ENCODE peak calls at places on chromosome 16, in nine cellular contexts. V is effector CD8-positive, alpha-beta T cell; R is fibroblast of pulmonary artery; F is activated CD8-positive, alpha-beta memory T cell treated with anti-CD3 and anti-CD28 coated beads for 24 hours; W is neural progenitor cell; T is heart right ventricle; I is type B pancreatic cell; C is MCF 10A; S is neuronal stem cell. J is an unnamed sample.

GRCh38 chr16:10752843-10753523 is 9.3 kb downstream of the NUBP1 start:
- DNase-seq in I (no peak), F (no peak), W (no peak), S (no peak), T (peak), R (no peak), C (no peak), V (no peak), J (no peak)

GRCh38 chr16:67128417-67128816 is 18.7 kb downstream of the PHAF1 start:
- DNase-seq in W (no peak), V (no peak), F (no peak), C (no peak), R (no peak), T (no peak), S (no peak), I (no peak), J (no peak)

GRCh38 chr16:12553191-12553590 is 250.5 kb downstream of the CPPED1 start:
- DNase-seq in F (no peak), R (no peak), W (no peak), S (no peak), C (no peak), T (no peak), V (no peak), I (no peak), J (no peak)

GRCh38 chr16:1650131-1650530 is 27.9 kb upstream of the JPT2 start:
- DNase-seq in V (no peak), S (no peak), C (no peak), T (no peak), I (no peak), W (no peak), R (peak), F (no peak), J (no peak)

GRCh38 chr16:68200120-68200783 is 35.7 kb downstream of the ESRP2 start:
- DNase-seq in F (no peak), C (peak), V (no peak), I (no peak), R (peak), S (no peak), W (no peak), T (no peak), J (peak)

GRCh38 chr16:88384222-88385111 is 1.7 kb downstream of the ZNF469 start:
- DNase-seq in F (no peak), S (no peak), W (no peak), V (no peak), C (no peak), T (no peak), I (no peak), R (no peak), J (no peak)

GRCh38 chr16:88784074-88784855 is 755 bp downstream of the PIEZO1 start:
- DNase-seq in T (peak), W (peak), S (no peak), R (peak), F (peak), V (no peak), I (no peak), C (peak), J (peak)

GRCh38 chr16:88315543-88316105 is 67.1 kb upstream of the ZNF469 start:
- DNase-seq in V (no peak), T (peak), R (peak), S (no peak), I (no peak), F (no peak), C (peak), W (no peak), J (peak)

GRCh38 chr16:75996491-75996890 is 270.2 kb upstream of the CPHXL start:
- DNase-seq in F (no peak), R (no peak), V (no peak), W (no peak), I (no peak), T (no peak), S (no peak), C (peak), J (no peak)

GRCh38 chr16:31428277-31428597 is at the start of gene COX6A2:
- DNase-seq in I (no peak), S (no peak), F (no peak), R (no peak), W (no peak), C (no peak), V (no peak), T (peak), J (no peak)

GRCh38 chr16:86306046-86306644 is 204.2 kb upstream of the FOXF1 start:
- DNase-seq in T (no peak), C (no peak), W (no peak), V (no peak), I (no peak), S (no peak), R (no peak), F (no peak), J (no peak)

GRCh38 chr16:12541672-12542071 is 262.0 kb downstream of the CPPED1 start:
- DNase-seq in I (no peak), R (no peak), W (no peak), V (no peak), S (no peak), C (no peak), F (no peak), T (no peak), J (no peak)

GRCh38 chr16:72066747-72067146 is 3.7 kb downstream of the HPR start:
- DNase-seq in C (peak), S (peak), T (peak), W (peak), F (no peak), R (peak), I (no peak), V (no peak), J (peak)

GRCh38 chr16:68762996-68763756 is 26.1 kb downstream of the CDH1 start:
- DNase-seq in R (peak), F (no peak), I (no peak), C (no peak), S (no peak), T (no peak), W (peak), V (no peak), J (no peak)

GRCh38 chr16:47374629-47375028 is 86.2 kb downstream of the ITFG1 start:
- DNase-seq in V (no peak), C (no peak), F (no peak), I (no peak), S (no peak), W (no peak), T (no peak), R (no peak), J (peak)

J was measured in dermis blood vessel endothelial cell.